ENCODE peak calls at places on chromosomes 16 and 17, in nine cellular contexts. One of them, this sample, is unnamed.

GRCh38 chr17:67324330-67324729 is 42.0 kb downstream of the PSMD12 start:
- DNase-seq in NCI-H1105: no peak
- DNase-seq in skeletal muscle cell: no peak
- DNase-seq in brain pericyte: no peak
- DNase-seq in NCI-H1694: no peak
- DNase-seq in ELF-1: no peak
- DNase-seq in testis: no peak
- DNase-seq in heart right ventricle: no peak
- DNase-seq in astrocyte of the spinal cord: no peak
- DNase-seq in this sample: no peak

GRCh38 chr17:66909811-66910210 is 54.7 kb upstream of the CACNG4 start:
- DNase-seq in NCI-H1105: no peak
- DNase-seq in skeletal muscle cell: no peak
- DNase-seq in brain pericyte: no peak
- DNase-seq in NCI-H1694: no peak
- DNase-seq in ELF-1: no peak
- DNase-seq in testis: no peak
- DNase-seq in heart right ventricle: no peak
- DNase-seq in astrocyte of the spinal cord: no peak
- DNase-seq in this sample: no peak

GRCh38 chr17:45197108-45197507 is 24.6 kb upstream of the FMNL1 start:
- DNase-seq in NCI-H1105: no peak
- DNase-seq in skeletal muscle cell: no peak
- DNase-seq in brain pericyte: no peak
- DNase-seq in NCI-H1694: no peak
- DNase-seq in ELF-1: no peak
- DNase-seq in testis: no peak
- DNase-seq in heart right ventricle: no peak
- DNase-seq in astrocyte of the spinal cord: no peak
- DNase-seq in this sample: no peak

GRCh38 chr17:74702132-74702876 is 10.4 kb downstream of the CD300LF start:
- DNase-seq in NCI-H1105: no peak
- DNase-seq in skeletal muscle cell: no peak
- DNase-seq in brain pericyte: no peak
- DNase-seq in NCI-H1694: no peak
- DNase-seq in ELF-1: no peak
- DNase-seq in testis: no peak
- DNase-seq in heart right ventricle: no peak
- DNase-seq in astrocyte of the spinal cord: no peak
- DNase-seq in this sample: no peak

GRCh38 chr16:17589898-17590297 is 119.1 kb upstream of the XYLT1 start:
- DNase-seq in NCI-H1105: no peak
- DNase-seq in skeletal muscle cell: no peak
- DNase-seq in brain pericyte: no peak
- DNase-seq in NCI-H1694: no peak
- DNase-seq in ELF-1: no peak
- DNase-seq in testis: no peak
- DNase-seq in heart right ventricle: no peak
- DNase-seq in astrocyte of the spinal cord: no peak
- DNase-seq in this sample: no peak

GRCh38 chr17:15896834-15897233 is 48.1 kb upstream of the ADORA2B start:
- DNase-seq in NCI-H1105: no peak
- DNase-seq in skeletal muscle cell: no peak
- DNase-seq in brain pericyte: no peak
- DNase-seq in NCI-H1694: no peak
- DNase-seq in ELF-1: no peak
- DNase-seq in testis: no peak
- DNase-seq in heart right ventricle: no peak
- DNase-seq in astrocyte of the spinal cord: no peak
- DNase-seq in this sample: no peak

GRCh38 chr17:41052594-41052993 is 2.4 kb downstream of the KRTAP2-2 start:
- DNase-seq in NCI-H1105: no peak
- DNase-seq in skeletal muscle cell: no peak
- DNase-seq in brain pericyte: no peak
- DNase-seq in NCI-H1694: no peak
- DNase-seq in ELF-1: no peak
- DNase-seq in testis: no peak
- DNase-seq in heart right ventricle: no peak
- DNase-seq in astrocyte of the spinal cord: no peak
- DNase-seq in this sample: peak; percentile 38

GRCh38 chr16:80120899-80121521 is 419.8 kb upstream of the DYNLRB2 start:
- DNase-seq in NCI-H1105: peak; percentile 28
- DNase-seq in skeletal muscle cell: no peak
- DNase-seq in brain pericyte: no peak
- DNase-seq in NCI-H1694: no peak
- DNase-seq in ELF-1: no peak
- DNase-seq in testis: no peak
- DNase-seq in heart right ventricle: no peak
- DNase-seq in astrocyte of the spinal cord: no peak
- DNase-seq in this sample: no peak

GRCh38 chr17:43027091-43028032 is 2.3 kb downstream of the RND2 start:
- DNase-seq in NCI-H1105: no peak
- DNase-seq in skeletal muscle cell: no peak
- DNase-seq in brain pericyte: no peak
- DNase-seq in NCI-H1694: no peak
- DNase-seq in ELF-1: no peak
- DNase-seq in testis: no peak
- DNase-seq in heart right ventricle: no peak
- DNase-seq in astrocyte of the spinal cord: no peak
- DNase-seq in this sample: no peak

GRCh38 chr17:76178124-76178523 is 37.1 kb upstream of the FOXJ1 start:
- DNase-seq in NCI-H1105: no peak
- DNase-seq in skeletal muscle cell: no peak
- DNase-seq in brain pericyte: no peak
- DNase-seq in NCI-H1694: no peak
- DNase-seq in ELF-1: no peak
- DNase-seq in testis: no peak
- DNase-seq in heart right ventricle: no peak
- DNase-seq in astrocyte of the spinal cord: no peak
- DNase-seq in this sample: no peak

GRCh38 chr16:4597174-4597573 is 17.5 kb downstream of the UBALD1 start:
- DNase-seq in NCI-H1105: no peak
- DNase-seq in skeletal muscle cell: no peak
- DNase-seq in brain pericyte: no peak
- DNase-seq in NCI-H1694: no peak
- DNase-seq in ELF-1: no peak
- DNase-seq in testis: no peak
- DNase-seq in heart right ventricle: no peak
- DNase-seq in astrocyte of the spinal cord: no peak
- DNase-seq in this sample: no peak